ENCODE peak calls at places on chromosomes 12 and 14, in ten cellular contexts. One of them, this sample, is unnamed.

GRCh38 chr12:2607881-2608607 is 186.7 kb upstream of the FKBP4 start:
- DNase-seq in kidney tubule cell: no peak
- DNase-seq in tibial nerve: no peak
- DNase-seq in HFF-Myc: no peak
- DNase-seq in heart left ventricle: peak
- DNase-seq in right cardiac atrium: no peak
- DNase-seq in activated T-helper 9 cell treated with anti-CD3 and anti-CD28 coated beads, Interleukin-2, amount 50 U/mL, for 16 hours: no peak
- DNase-seq in H54: no peak
- DNase-seq in stimulated activated naive CD8-positive, alpha-beta T cell treated with anti-CD3 and anti-CD28 coated beads, Interleukin-15, amount 100 ng/mL, for 72 hours: no peak
- DNase-seq in memory B cell: no peak
- DNase-seq in this sample: peak

GRCh38 chr14:84825481-84825880 is 704.5 kb upstream of the FLRT2 start:
- DNase-seq in kidney tubule cell: peak
- DNase-seq in tibial nerve: no peak
- DNase-seq in HFF-Myc: no peak
- DNase-seq in heart left ventricle: no peak
- DNase-seq in right cardiac atrium: no peak
- DNase-seq in activated T-helper 9 cell treated with anti-CD3 and anti-CD28 coated beads, Interleukin-2, amount 50 U/mL, for 16 hours: no peak
- DNase-seq in H54: peak
- DNase-seq in stimulated activated naive CD8-positive, alpha-beta T cell treated with anti-CD3 and anti-CD28 coated beads, Interleukin-15, amount 100 ng/mL, for 72 hours: no peak
- DNase-seq in memory B cell: no peak
- DNase-seq in this sample: peak

GRCh38 chr12:124120718-124121117 is 147.7 kb downstream of the ZNF664 start:
- DNase-seq in kidney tubule cell: no peak
- DNase-seq in tibial nerve: no peak
- DNase-seq in HFF-Myc: no peak
- DNase-seq in heart left ventricle: no peak
- DNase-seq in right cardiac atrium: no peak
- DNase-seq in activated T-helper 9 cell treated with anti-CD3 and anti-CD28 coated beads, Interleukin-2, amount 50 U/mL, for 16 hours: no peak
- DNase-seq in H54: no peak
- DNase-seq in stimulated activated naive CD8-positive, alpha-beta T cell treated with anti-CD3 and anti-CD28 coated beads, Interleukin-15, amount 100 ng/mL, for 72 hours: no peak
- DNase-seq in memory B cell: no peak
- DNase-seq in this sample: no peak

GRCh38 chr12:123389560-123390351 is 5.8 kb downstream of the KMT5A start:
- DNase-seq in kidney tubule cell: peak
- DNase-seq in tibial nerve: no peak
- DNase-seq in HFF-Myc: no peak
- DNase-seq in heart left ventricle: peak
- DNase-seq in right cardiac atrium: peak
- DNase-seq in activated T-helper 9 cell treated with anti-CD3 and anti-CD28 coated beads, Interleukin-2, amount 50 U/mL, for 16 hours: peak
- DNase-seq in H54: no peak
- DNase-seq in stimulated activated naive CD8-positive, alpha-beta T cell treated with anti-CD3 and anti-CD28 coated beads, Interleukin-15, amount 100 ng/mL, for 72 hours: peak
- DNase-seq in memory B cell: peak
- DNase-seq in this sample: peak

GRCh38 chr12:102903318-102904007 is 13.6 kb downstream of the PAH start:
- DNase-seq in kidney tubule cell: no peak
- DNase-seq in tibial nerve: no peak
- DNase-seq in HFF-Myc: no peak
- DNase-seq in heart left ventricle: no peak
- DNase-seq in right cardiac atrium: no peak
- DNase-seq in activated T-helper 9 cell treated with anti-CD3 and anti-CD28 coated beads, Interleukin-2, amount 50 U/mL, for 16 hours: no peak
- DNase-seq in H54: no peak
- DNase-seq in stimulated activated naive CD8-positive, alpha-beta T cell treated with anti-CD3 and anti-CD28 coated beads, Interleukin-15, amount 100 ng/mL, for 72 hours: no peak
- DNase-seq in memory B cell: no peak
- DNase-seq in this sample: no peak

GRCh38 chr12:89208661-89209096 is 143.6 kb downstream of the DUSP6 start:
- DNase-seq in kidney tubule cell: no peak
- DNase-seq in tibial nerve: no peak
- DNase-seq in HFF-Myc: no peak
- DNase-seq in heart left ventricle: no peak
- DNase-seq in right cardiac atrium: no peak
- DNase-seq in activated T-helper 9 cell treated with anti-CD3 and anti-CD28 coated beads, Interleukin-2, amount 50 U/mL, for 16 hours: no peak
- DNase-seq in H54: no peak
- DNase-seq in stimulated activated naive CD8-positive, alpha-beta T cell treated with anti-CD3 and anti-CD28 coated beads, Interleukin-15, amount 100 ng/mL, for 72 hours: no peak
- DNase-seq in memory B cell: no peak
- DNase-seq in this sample: peak

GRCh38 chr12:111580737-111581136 is 18.4 kb downstream of the ATXN2 start:
- DNase-seq in kidney tubule cell: no peak
- DNase-seq in tibial nerve: no peak
- DNase-seq in HFF-Myc: no peak
- DNase-seq in heart left ventricle: no peak
- DNase-seq in right cardiac atrium: no peak
- DNase-seq in activated T-helper 9 cell treated with anti-CD3 and anti-CD28 coated beads, Interleukin-2, amount 50 U/mL, for 16 hours: no peak
- DNase-seq in H54: no peak
- DNase-seq in stimulated activated naive CD8-positive, alpha-beta T cell treated with anti-CD3 and anti-CD28 coated beads, Interleukin-15, amount 100 ng/mL, for 72 hours: no peak
- DNase-seq in memory B cell: no peak
- DNase-seq in this sample: no peak

GRCh38 chr14:31229638-31230229 is 22.1 kb upstream of the HECTD1 start:
- DNase-seq in kidney tubule cell: peak
- DNase-seq in tibial nerve: peak
- DNase-seq in HFF-Myc: no peak
- DNase-seq in heart left ventricle: peak
- DNase-seq in right cardiac atrium: peak
- DNase-seq in activated T-helper 9 cell treated with anti-CD3 and anti-CD28 coated beads, Interleukin-2, amount 50 U/mL, for 16 hours: no peak
- DNase-seq in H54: peak
- DNase-seq in stimulated activated naive CD8-positive, alpha-beta T cell treated with anti-CD3 and anti-CD28 coated beads, Interleukin-15, amount 100 ng/mL, for 72 hours: peak
- DNase-seq in memory B cell: no peak
- DNase-seq in this sample: peak

GRCh38 chr12:27112891-27113290 is 30.5 kb upstream of the C12orf71 start:
- DNase-seq in kidney tubule cell: no peak
- DNase-seq in tibial nerve: no peak
- DNase-seq in HFF-Myc: no peak
- DNase-seq in heart left ventricle: no peak
- DNase-seq in right cardiac atrium: no peak
- DNase-seq in activated T-helper 9 cell treated with anti-CD3 and anti-CD28 coated beads, Interleukin-2, amount 50 U/mL, for 16 hours: no peak
- DNase-seq in H54: no peak
- DNase-seq in stimulated activated naive CD8-positive, alpha-beta T cell treated with anti-CD3 and anti-CD28 coated beads, Interleukin-15, amount 100 ng/mL, for 72 hours: no peak
- DNase-seq in memory B cell: no peak
- DNase-seq in this sample: peak

GRCh38 chr14:74670726-74671125 is 42.2 kb downstream of the AREL1 start:
- DNase-seq in kidney tubule cell: no peak
- DNase-seq in tibial nerve: no peak
- DNase-seq in HFF-Myc: no peak
- DNase-seq in heart left ventricle: no peak
- DNase-seq in right cardiac atrium: no peak
- DNase-seq in activated T-helper 9 cell treated with anti-CD3 and anti-CD28 coated beads, Interleukin-2, amount 50 U/mL, for 16 hours: no peak
- DNase-seq in H54: no peak
- DNase-seq in stimulated activated naive CD8-positive, alpha-beta T cell treated with anti-CD3 and anti-CD28 coated beads, Interleukin-15, amount 100 ng/mL, for 72 hours: no peak
- DNase-seq in memory B cell: no peak
- DNase-seq in this sample: peak

GRCh38 chr12:93657076-93657475 is 20.1 kb upstream of the CRADD start:
- DNase-seq in kidney tubule cell: no peak
- DNase-seq in tibial nerve: no peak
- DNase-seq in HFF-Myc: no peak
- DNase-seq in heart left ventricle: no peak
- DNase-seq in right cardiac atrium: no peak
- DNase-seq in activated T-helper 9 cell treated with anti-CD3 and anti-CD28 coated beads, Interleukin-2, amount 50 U/mL, for 16 hours: no peak
- DNase-seq in H54: no peak
- DNase-seq in stimulated activated naive CD8-positive, alpha-beta T cell treated with anti-CD3 and anti-CD28 coated beads, Interleukin-15, amount 100 ng/mL, for 72 hours: no peak
- DNase-seq in memory B cell: no peak
- DNase-seq in this sample: peak

GRCh38 chr14:89701079-89702043 is 253.2 kb downstream of the EFCAB11 start:
- DNase-seq in kidney tubule cell: peak
- DNase-seq in tibial nerve: peak
- DNase-seq in HFF-Myc: peak
- DNase-seq in heart left ventricle: peak
- DNase-seq in right cardiac atrium: peak
- DNase-seq in activated T-helper 9 cell treated with anti-CD3 and anti-CD28 coated beads, Interleukin-2, amount 50 U/mL, for 16 hours: peak
- DNase-seq in H54: peak
- DNase-seq in stimulated activated naive CD8-positive, alpha-beta T cell treated with anti-CD3 and anti-CD28 coated beads, Interleukin-15, amount 100 ng/mL, for 72 hours: peak
- DNase-seq in memory B cell: peak
- DNase-seq in this sample: peak

GRCh38 chr14:22974530-22975313 is 7.6 kb downstream of the AJUBA start:
- DNase-seq in kidney tubule cell: peak
- DNase-seq in tibial nerve: no peak
- DNase-seq in HFF-Myc: no peak
- DNase-seq in heart left ventricle: peak
- DNase-seq in right cardiac atrium: peak
- DNase-seq in activated T-helper 9 cell treated with anti-CD3 and anti-CD28 coated beads, Interleukin-2, amount 50 U/mL, for 16 hours: no peak
- DNase-seq in H54: no peak
- DNase-seq in stimulated activated naive CD8-positive, alpha-beta T cell treated with anti-CD3 and anti-CD28 coated beads, Interleukin-15, amount 100 ng/mL, for 72 hours: no peak
- DNase-seq in memory B cell: no peak
- DNase-seq in this sample: no peak

GRCh38 chr12:27851311-27851710 is 71.3 kb upstream of the MANSC4 start:
- DNase-seq in kidney tubule cell: no peak
- DNase-seq in tibial nerve: no peak
- DNase-seq in HFF-Myc: no peak
- DNase-seq in heart left ventricle: no peak
- DNase-seq in right cardiac atrium: no peak
- DNase-seq in activated T-helper 9 cell treated with anti-CD3 and anti-CD28 coated beads, Interleukin-2, amount 50 U/mL, for 16 hours: no peak
- DNase-seq in H54: no peak
- DNase-seq in stimulated activated naive CD8-positive, alpha-beta T cell treated with anti-CD3 and anti-CD28 coated beads, Interleukin-15, amount 100 ng/mL, for 72 hours: no peak
- DNase-seq in memory B cell: no peak
- DNase-seq in this sample: no peak

GRCh38 chr12:90305379-90305778 is 596.7 kb upstream of the ATP2B1 start:
- DNase-seq in kidney tubule cell: peak
- DNase-seq in tibial nerve: no peak
- DNase-seq in HFF-Myc: no peak
- DNase-seq in heart left ventricle: no peak
- DNase-seq in right cardiac atrium: no peak
- DNase-seq in activated T-helper 9 cell treated with anti-CD3 and anti-CD28 coated beads, Interleukin-2, amount 50 U/mL, for 16 hours: no peak
- DNase-seq in H54: no peak
- DNase-seq in stimulated activated naive CD8-positive, alpha-beta T cell treated with anti-CD3 and anti-CD28 coated beads, Interleukin-15, amount 100 ng/mL, for 72 hours: no peak
- DNase-seq in memory B cell: no peak
- DNase-seq in this sample: no peak

GRCh38 chr14:72894623-72895378 is 900 bp upstream of the DPF3 start:
- DNase-seq in kidney tubule cell: peak
- DNase-seq in tibial nerve: no peak
- DNase-seq in HFF-Myc: no peak
- DNase-seq in heart left ventricle: peak
- DNase-seq in right cardiac atrium: no peak
- DNase-seq in activated T-helper 9 cell treated with anti-CD3 and anti-CD28 coated beads, Interleukin-2, amount 50 U/mL, for 16 hours: no peak
- DNase-seq in H54: peak
- DNase-seq in stimulated activated naive CD8-positive, alpha-beta T cell treated with anti-CD3 and anti-CD28 coated beads, Interleukin-15, amount 100 ng/mL, for 72 hours: no peak
- DNase-seq in memory B cell: peak
- DNase-seq in this sample: peak

GRCh38 chr14:54786816-54787215 is 115.8 kb downstream of the GCH1 start:
- DNase-seq in kidney tubule cell: no peak
- DNase-seq in tibial nerve: no peak
- DNase-seq in HFF-Myc: no peak
- DNase-seq in heart left ventricle: peak
- DNase-seq in right cardiac atrium: no peak
- DNase-seq in activated T-helper 9 cell treated with anti-CD3 and anti-CD28 coated beads, Interleukin-2, amount 50 U/mL, for 16 hours: no peak
- DNase-seq in H54: no peak
- DNase-seq in stimulated activated naive CD8-positive, alpha-beta T cell treated with anti-CD3 and anti-CD28 coated beads, Interleukin-15, amount 100 ng/mL, for 72 hours: no peak
- DNase-seq in memory B cell: no peak
- DNase-seq in this sample: no peak

GRCh38 chr12:24470050-24470449 is 478.9 kb downstream of the BCAT1 start:
- DNase-seq in kidney tubule cell: no peak
- DNase-seq in tibial nerve: no peak
- DNase-seq in HFF-Myc: no peak
- DNase-seq in heart left ventricle: no peak
- DNase-seq in right cardiac atrium: no peak
- DNase-seq in activated T-helper 9 cell treated with anti-CD3 and anti-CD28 coated beads, Interleukin-2, amount 50 U/mL, for 16 hours: no peak
- DNase-seq in H54: no peak
- DNase-seq in stimulated activated naive CD8-positive, alpha-beta T cell treated with anti-CD3 and anti-CD28 coated beads, Interleukin-15, amount 100 ng/mL, for 72 hours: no peak
- DNase-seq in memory B cell: no peak
- DNase-seq in this sample: peak

GRCh38 chr14:24785698-24786097 is 151.7 kb upstream of the GZMB start:
- DNase-seq in kidney tubule cell: no peak
- DNase-seq in tibial nerve: no peak
- DNase-seq in HFF-Myc: no peak
- DNase-seq in heart left ventricle: no peak
- DNase-seq in right cardiac atrium: no peak
- DNase-seq in activated T-helper 9 cell treated with anti-CD3 and anti-CD28 coated beads, Interleukin-2, amount 50 U/mL, for 16 hours: no peak
- DNase-seq in H54: no peak
- DNase-seq in stimulated activated naive CD8-positive, alpha-beta T cell treated with anti-CD3 and anti-CD28 coated beads, Interleukin-15, amount 100 ng/mL, for 72 hours: no peak
- DNase-seq in memory B cell: no peak
- DNase-seq in this sample: no peak